ENCODE peak calls at places on chromosomes 11 and 22, in four cellular contexts. L is left lung, W is neural progenitor cell, F is fibroblast of the aortic adventitia. I is an unnamed sample.

GRCh38 chr22:20054485-20054884 is 25.6 kb upstream of the DGCR8 start:
- DNase-seq in L (no peak), W (no peak), F (no peak), I (no peak)

GRCh38 chr22:27867114-27867957 is 51.7 kb downstream of the PITPNB start:
- DNase-seq in W (no peak), L (no peak), F (peak; percentile 73), I (no peak)

GRCh38 chr11:100525635-100526034 is 161.5 kb upstream of the ARHGAP42 start:
- DNase-seq in L (no peak), F (no peak), W (peak; percentile 35), I (no peak)

GRCh38 chr11:123549901-123550619 is 104.4 kb downstream of the SCN3B start:
- DNase-seq in L (no peak), W (no peak), F (peak; percentile 32), I (peak; percentile 28)

GRCh38 chr22:41028841-41029240 is 63.6 kb upstream of the EP300 start:
- DNase-seq in W (no peak), F (peak; percentile 86), L (no peak), I (peak; percentile 90)

GRCh38 chr22:35914665-35915476 is 113.8 kb downstream of the RBFOX2 start:
- DNase-seq in W (peak; percentile 94), L (peak; percentile 63), F (peak; percentile 92), I (peak; percentile 85)

GRCh38 chr11:60242607-60243292 is at the start of gene MS4A4E:
- DNase-seq in F (no peak), L (no peak), W (no peak), I (no peak)

GRCh38 chr11:120128392-120129172 is 9.3 kb downstream of the TRIM29 start:
- DNase-seq in L (no peak), F (peak; percentile 61), W (no peak), I (peak; percentile 77)

GRCh38 chr11:8233691-8234424 is 29.8 kb downstream of the LMO1 start:
- DNase-seq in F (no peak), W (no peak), L (no peak), I (no peak)

GRCh38 chr11:2530131-2530854 is 85.5 kb downstream of the KCNQ1 start:
- DNase-seq in F (no peak), W (no peak), L (peak; percentile 28), I (no peak)

GRCh38 chr11:111097191-111097590 is 148.3 kb upstream of the POU2AF2 start:
- DNase-seq in F (peak; percentile 83), L (peak; percentile 68), W (peak; percentile 3), I (no peak)

GRCh38 chr22:18950141-18950540 is 14.0 kb upstream of the PRODH start:
- DNase-seq in F (no peak), W (no peak), L (peak; percentile 14), I (no peak)

GRCh38 chr11:102457865-102458264 is 5.3 kb upstream of the TMEM123 start:
- DNase-seq in F (no peak), L (no peak), W (no peak), I (no peak)

GRCh38 chr11:69010964-69011623 is 2.0 kb downstream of the MRGPRF start:
- DNase-seq in W (peak; percentile 91), F (peak; percentile 77), L (peak; percentile 74), I (peak; percentile 75)

GRCh38 chr11:67271548-67272284 is 5.4 kb downstream of the GRK2 start:
- DNase-seq in F (no peak), W (no peak), L (peak; percentile 37), I (no peak)

GRCh38 chr11:112339566-112339965 is 78.9 kb upstream of the PLET1 start:
- DNase-seq in L (no peak), F (no peak), W (no peak), I (no peak)

GRCh38 chr11:5234390-5234834 is at the start of gene HBD:
- DNase-seq in W (no peak), L (no peak), F (peak; percentile 71), I (peak; percentile 4)

GRCh38 chr11:134606251-134606650 is 194.2 kb upstream of the B3GAT1 start:
- DNase-seq in W (no peak), F (no peak), L (no peak), I (no peak)

GRCh38 chr22:33337524-33337923 is 279.3 kb upstream of the SYN3 start:
- DNase-seq in W (no peak), F (no peak), L (peak; percentile 51), I (no peak)

GRCh38 chr11:61357233-61357893 is 4.3 kb downstream of the CYB561A3 start:
- DNase-seq in L (no peak), F (no peak), W (no peak), I (no peak)

GRCh38 chr22:33210129-33210784 is 152.1 kb upstream of the SYN3 start:
- DNase-seq in L (no peak), W (peak; percentile 64), F (peak; percentile 39), I (peak; percentile 9)

GRCh38 chr22:22536515-22536914 is 16.4 kb upstream of the ZNF280A start:
- DNase-seq in W (no peak), F (no peak), L (no peak), I (no peak)

GRCh38 chr11:22828373-22828772 is 1.2 kb downstream of the SVIP start:
- DNase-seq in W (no peak), L (no peak), F (no peak), I (no peak)

GRCh38 chr11:125123947-125124633 is 12.7 kb upstream of the TMEM218 start:
- DNase-seq in L (peak; percentile 60), F (peak; percentile 73), W (peak; percentile 54), I (peak; percentile 17)
- TF ChIP-seq CTCF in L (peak; percentile 54), F (peak; percentile 56), W (peak; percentile 51), I (peak; percentile 65)

DNA sequence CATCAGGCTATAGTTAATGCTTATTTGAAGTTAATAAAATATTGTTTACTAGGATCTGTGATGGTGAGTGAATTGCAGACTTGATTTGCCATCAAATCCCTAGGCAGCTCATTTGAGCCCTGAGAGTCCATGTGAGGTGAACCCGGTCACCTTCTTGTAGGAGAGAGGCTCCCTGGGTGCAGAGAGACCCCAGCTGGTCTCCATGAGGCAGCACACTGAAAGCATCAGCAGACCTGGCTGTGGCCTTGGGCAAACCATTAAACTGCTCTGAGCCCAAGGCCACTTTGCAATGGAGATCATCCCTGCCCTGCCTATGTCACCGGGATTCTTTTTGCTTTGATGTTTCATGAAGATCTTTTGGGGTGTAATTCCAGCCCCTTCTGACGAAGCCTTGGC is 125.2 kb downstream of the MICAL2 start:
- DNase-seq in L (no peak), F (no peak), W (no peak), I (no peak)
- TF ChIP-seq CTCF in L (no peak), F (no peak), W (no peak), I (peak; percentile 29)

DNA sequence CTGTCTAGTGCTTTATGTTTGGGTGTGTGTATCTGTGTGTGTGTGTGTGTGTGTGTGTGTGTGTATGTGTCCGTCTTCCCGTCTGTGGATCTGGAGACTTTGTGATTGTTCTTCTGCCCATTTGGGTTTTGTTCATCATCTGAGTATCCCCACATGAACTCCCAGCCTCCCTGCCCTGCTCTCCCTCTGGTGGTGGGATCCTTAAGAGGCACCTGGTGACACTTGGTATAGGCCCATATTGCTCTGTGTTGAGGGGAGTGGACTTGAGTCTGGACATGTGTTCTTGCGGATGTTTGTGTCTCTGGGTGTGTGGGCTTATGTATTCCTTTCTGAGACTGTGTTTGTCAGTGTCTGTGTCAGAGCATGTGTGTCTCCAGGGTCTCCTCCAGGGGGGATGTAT is 15.3 kb downstream of the RCOR2 start:
- DNase-seq in W (no peak), F (peak; percentile 23), L (no peak), I (no peak)
- TF ChIP-seq CTCF in W (peak; percentile 46), F (peak; percentile 48), L (no peak), I (peak; percentile 58)

GRCh38 chr22:29475550-29475949 is 4.5 kb upstream of the NEFH start:
- DNase-seq in F (no peak), W (no peak), L (no peak), I (no peak)

GRCh38 chr22:29473001-29473400 is 7.0 kb upstream of the NEFH start:
- DNase-seq in F (no peak), L (no peak), W (no peak), I (no peak)

GRCh38 chr22:29469755-29470154 is 10.3 kb upstream of the NEFH start:
- DNase-seq in L (peak; percentile 54), F (no peak), W (peak; percentile 52), I (no peak)

GRCh38 chr22:29464581-29464980 is 15.4 kb upstream of the NEFH start:
- DNase-seq in W (no peak), F (no peak), L (no peak), I (no peak)

GRCh38 chr22:29470159-29470855 is 9.7 kb upstream of the NEFH start:
- DNase-seq in L (peak; percentile 54), W (peak; percentile 94), F (peak; percentile 34), I (no peak)
- TF ChIP-seq CTCF in L (peak; percentile 79), W (peak; percentile 99), F (peak; percentile 70), I (peak; percentile 82)

GRCh38 chr11:109697140-109697843 is 275.3 kb downstream of the C11orf87 start:
- DNase-seq in F (peak; percentile 68), W (peak; percentile 77), L (no peak), I (peak; percentile 35)
- TF ChIP-seq CTCF in F (peak; percentile 77), W (peak; percentile 77), L (peak; percentile 49), I (peak; percentile 85)

DNA sequence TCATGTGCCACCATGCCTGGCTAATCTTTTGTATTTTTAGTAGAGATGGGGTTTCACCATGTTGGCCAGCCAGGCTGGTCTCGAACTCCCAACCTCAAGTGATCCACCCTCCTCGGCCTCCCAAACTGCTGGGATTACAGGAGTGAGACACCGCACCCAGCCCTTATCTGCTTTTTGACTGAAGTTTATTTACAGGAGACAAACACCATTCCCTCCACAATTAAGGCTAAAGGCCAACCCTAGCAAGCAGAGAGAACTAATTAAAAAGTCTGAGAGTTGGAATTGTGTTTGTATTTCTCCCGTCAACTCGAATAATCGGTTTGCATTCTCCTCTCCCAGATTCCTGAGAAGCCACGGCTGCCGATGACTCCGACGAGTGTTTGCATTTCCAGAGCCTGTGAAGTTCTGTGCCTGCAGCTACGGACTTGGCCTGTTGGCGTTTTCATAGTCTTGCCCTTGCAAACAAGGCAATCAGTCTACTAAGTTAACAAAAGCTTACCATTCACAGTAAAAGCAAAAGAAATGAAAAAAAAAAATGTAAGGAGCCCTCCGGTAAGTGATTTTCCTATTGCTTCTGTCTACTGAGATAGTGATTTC is 73.3 kb upstream of the NUP50 start:
- DNase-seq in L (peak; percentile 51), W (peak; percentile 79), F (peak; percentile 48), I (peak; percentile 52)
- TF ChIP-seq CTCF in L (peak; percentile 11), W (peak; percentile 17), F (peak; percentile 20), I (no peak)

GRCh38 chr22:50118557-50119168 is 28.9 kb downstream of the MOV10L1 start:
- DNase-seq in L (no peak), F (peak; percentile 100), W (no peak), I (peak; percentile 80)

GRCh38 chr22:50117168-50117762 is 27.5 kb downstream of the MOV10L1 start:
- DNase-seq in F (no peak), L (no peak), W (no peak), I (no peak)

GRCh38 chr22:50119768-50120251 is 30.0 kb downstream of the MOV10L1 start:
- DNase-seq in L (no peak), W (no peak), F (peak; percentile 82), I (no peak)

GRCh38 chr22:50118129-50118528 is 28.3 kb downstream of the MOV10L1 start:
- DNase-seq in F (no peak), W (no peak), L (no peak), I (no peak)

DNA sequence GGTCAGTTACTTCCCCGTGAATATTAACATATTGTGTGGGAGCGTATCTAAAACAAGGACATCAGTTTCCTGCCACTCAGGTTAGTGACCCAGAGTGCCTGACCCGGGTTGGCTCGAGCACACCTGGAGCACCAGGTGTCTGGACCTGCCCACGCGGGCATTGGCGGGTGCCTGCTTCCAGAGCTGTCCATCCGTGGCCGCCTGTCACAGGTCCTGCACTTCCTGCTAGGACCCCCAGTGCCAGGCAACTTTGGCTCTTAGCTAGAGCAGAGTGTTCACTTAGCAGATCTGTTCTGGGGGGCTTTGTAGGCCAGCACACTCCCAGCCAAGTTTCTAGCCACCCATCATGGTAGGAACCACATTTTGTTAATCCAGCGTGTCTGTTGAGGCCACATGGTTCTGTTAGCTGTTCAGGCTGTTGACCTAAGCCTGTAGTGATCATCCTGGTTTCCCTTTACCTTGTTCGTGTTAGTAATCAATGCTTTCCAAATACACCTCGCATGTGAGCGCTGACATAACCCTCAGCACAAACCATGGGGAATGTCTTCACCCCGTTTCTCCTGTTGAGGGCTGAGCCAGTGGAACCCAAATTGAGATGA is 29.5 kb downstream of the MOV10L1 start:
- DNase-seq in W (no peak), F (no peak), L (no peak), I (no peak)
- TF ChIP-seq CTCF in W (no peak), F (no peak), L (no peak), I (no peak)

I was measured in HFFc6.